ENCODE peak calls at places on chromosomes 11 and 22, in eight cellular contexts. P is stimulated activated CD4-positive, alpha-beta T cell treated with anti-CD3 and anti-CD28 coated beads, TNF-alpha, amount 100 ng/mL, for 1 hour; W is stimulated activated CD8-positive, alpha-beta memory T cell treated with anti-CD3 and anti-CD28 coated beads, Interleukin-12 subunit alpha, Interleukin-12 subunit beta, amount 100 ng/mL, for 4 hours; D is OCI-LY7; B is HT1080; J is choroid plexus epithelial cell; G is nucleus accumbens; X is EH. V is an unnamed sample.

GRCh38 chr22:37218771-37219411 is 6.6 kb upstream of the SSTR3 start:
- DNase-seq in P (no peak), X (no peak), B (no peak), J (no peak), W (no peak), D (peak), G (no peak), V (no peak)

GRCh38 chr11:75371930-75372876 is 20.7 kb upstream of the ARRB1 start:
- DNase-seq in D (no peak), X (peak), J (no peak), W (no peak), B (no peak), G (no peak), P (no peak), V (peak)

GRCh38 chr11:35103366-35104194 is 35.4 kb upstream of the CD44 start:
- DNase-seq in J (no peak), W (no peak), D (no peak), X (no peak), B (peak), G (no peak), P (no peak), V (peak)

GRCh38 chr11:95005642-95006041 is 19.4 kb upstream of the KDM4E start:
- DNase-seq in G (no peak), P (no peak), B (no peak), X (no peak), D (no peak), J (no peak), W (no peak), V (no peak)

GRCh38 chr11:115678942-115679341 is 174.7 kb upstream of the CADM1 start:
- DNase-seq in J (no peak), W (no peak), G (no peak), P (no peak), X (no peak), B (peak), D (no peak), V (no peak)

GRCh38 chr11:20061766-20062165 is 98.5 kb downstream of the DBX1 start:
- DNase-seq in J (no peak), X (no peak), B (no peak), G (no peak), W (no peak), D (no peak), P (no peak), V (no peak)

GRCh38 chr11:67463186-67463585 is 5.9 kb downstream of the TMEM134 start:
- DNase-seq in W (no peak), P (no peak), X (no peak), B (no peak), G (no peak), D (no peak), J (no peak), V (no peak)

GRCh38 chr11:62458212-62459002 is 39.6 kb downstream of the SCGB1A1 start:
- DNase-seq in D (no peak), X (peak), P (no peak), J (no peak), W (no peak), G (no peak), B (no peak), V (no peak)

GRCh38 chr11:6127881-6128280 is 20.4 kb downstream of the OR56B4 start:
- DNase-seq in D (no peak), J (no peak), W (no peak), P (no peak), G (no peak), B (peak), X (no peak), V (no peak)

GRCh38 chr11:3849297-3849874 is 6.1 kb upstream of the STIM1 start:
- DNase-seq in J (peak), D (peak), G (no peak), X (peak), W (no peak), B (peak), P (no peak), V (peak)

GRCh38 chr22:33787645-33788456 is 132.4 kb downstream of the LARGE1 start:
- DNase-seq in D (no peak), W (no peak), J (peak), P (no peak), G (no peak), X (peak), B (no peak), V (no peak)

GRCh38 chr11:2789331-2789730 is 89.5 kb upstream of the KCNQ1OT1 start:
- DNase-seq in P (no peak), G (no peak), W (no peak), B (no peak), X (no peak), J (no peak), D (no peak), V (no peak)

GRCh38 chr22:30968015-30968923 is at the start of gene MORC2:
- DNase-seq in P (no peak), G (no peak), W (no peak), D (no peak), X (no peak), J (peak), B (peak), V (no peak)

GRCh38 chr22:28822930-28823481 is 22.6 kb upstream of the XBP1 start:
- DNase-seq in G (no peak), D (peak), P (no peak), J (no peak), X (no peak), W (no peak), B (no peak), V (no peak)

GRCh38 chr22:26672060-26672471 is 14.7 kb downstream of the MIAT start:
- DNase-seq in J (no peak), B (no peak), X (no peak), D (no peak), W (no peak), G (no peak), P (no peak), V (no peak)

GRCh38 chr22:31248138-31248745 is 36.1 kb downstream of the LIMK2 start:
- DNase-seq in D (peak), P (peak), J (peak), G (peak), B (peak), X (peak), W (peak), V (peak)

GRCh38 chr22:31442768-31443489 is 43.5 kb downstream of the DRG1 start:
- DNase-seq in D (no peak), P (no peak), X (no peak), G (no peak), W (no peak), J (no peak), B (no peak), V (no peak)

GRCh38 chr22:37675930-37676571 is 615 bp downstream of the LGALS1 start:
- DNase-seq in X (peak), D (peak), P (no peak), G (no peak), B (no peak), W (no peak), J (peak), V (peak)

GRCh38 chr22:37643225-37643847 is 3.9 kb downstream of the SH3BP1 start:
- DNase-seq in P (peak), D (peak), G (peak), J (peak), X (peak), W (peak), B (peak), V (peak)

GRCh38 chr11:32405592-32405991 is 29.7 kb downstream of the WT1 start:
- DNase-seq in B (no peak), X (no peak), W (no peak), J (no peak), D (no peak), G (no peak), P (no peak), V (no peak)

GRCh38 chr22:36277482-36278291 is 24.8 kb downstream of the APOL1 start:
- DNase-seq in B (peak), J (peak), G (peak), W (peak), P (peak), X (peak), D (peak), V (peak)

GRCh38 chr22:24827305-24827704 is 21.3 kb downstream of the SGSM1 start:
- DNase-seq in D (no peak), B (no peak), J (no peak), W (no peak), G (no peak), P (no peak), X (no peak), V (no peak)

GRCh38 chr11:1750481-1750839 is at the start of gene IFITM10:
- DNase-seq in P (no peak), G (no peak), J (no peak), X (peak), D (no peak), W (no peak), B (no peak), V (peak)

GRCh38 chr22:29266564-29267461 is 968 bp downstream of the RHBDD3 start:
- DNase-seq in G (no peak), J (peak), D (peak), X (peak), B (no peak), P (no peak), W (no peak), V (peak)

GRCh38 chr11:67022341-67022933 is 497 bp upstream of the SYT12 start:
- DNase-seq in D (no peak), X (peak), W (no peak), J (peak), P (no peak), B (peak), G (no peak), V (peak)

GRCh38 chr11:86524603-86525352 is 147.6 kb downstream of the ME3 start:
- DNase-seq in B (peak), P (no peak), X (peak), D (no peak), W (no peak), G (no peak), J (peak), V (peak)

GRCh38 chr11:117412653-117413275 is 85.1 kb downstream of the CEP164 start:
- DNase-seq in G (no peak), B (no peak), D (no peak), P (no peak), W (no peak), X (no peak), J (no peak), V (no peak)

GRCh38 chr11:76801736-76802135 is 18.6 kb downstream of the TSKU start:
- DNase-seq in B (no peak), J (no peak), G (no peak), P (no peak), X (no peak), W (no peak), D (no peak), V (no peak)

GRCh38 chr11:86869966-86870570 is 69.7 kb downstream of the PRSS23 start:
- DNase-seq in G (no peak), P (peak), J (peak), D (peak), X (peak), W (no peak), B (peak), V (peak)

GRCh38 chr22:19770349-19771220 is 10.0 kb downstream of the TBX1 start:
- DNase-seq in J (no peak), B (no peak), G (no peak), W (no peak), P (no peak), X (no peak), D (no peak), V (no peak)

GRCh38 chr11:12092714-12093113 is 17.7 kb upstream of the MICAL2 start:
- DNase-seq in X (no peak), G (peak), W (no peak), P (no peak), B (no peak), J (no peak), D (no peak), V (no peak)

GRCh38 chr11:2886191-2886894 is 768 bp upstream of the CDKN1C start:
- DNase-seq in B (no peak), J (no peak), G (peak), P (no peak), D (peak), W (no peak), X (peak), V (peak)

GRCh38 chr22:42913874-42914510 is 56.9 kb upstream of the ARFGAP3 start:
- DNase-seq in J (no peak), W (no peak), P (no peak), B (no peak), X (no peak), D (no peak), G (no peak), V (no peak)

GRCh38 chr11:103910721-103911120 is 125.7 kb upstream of the DDI1 start:
- DNase-seq in G (no peak), D (no peak), P (no peak), W (no peak), B (no peak), J (no peak), X (no peak), V (no peak)

GRCh38 chr11:107587306-107587979 is 3.5 kb upstream of the ELMOD1 start:
- DNase-seq in W (no peak), J (peak), P (no peak), B (peak), X (peak), D (no peak), G (no peak), V (peak)

GRCh38 chr11:10139656-10140055 is 154.4 kb downstream of the SBF2 start:
- DNase-seq in D (no peak), X (peak), W (no peak), P (no peak), G (no peak), J (peak), B (peak), V (peak)

GRCh38 chr22:36088292-36088691 is 59.7 kb upstream of the RBFOX2 start:
- DNase-seq in P (no peak), X (no peak), B (no peak), D (peak), J (no peak), W (no peak), G (no peak), V (no peak)

GRCh38 chr11:126501641-126502040 is 146.2 kb downstream of the ST3GAL4 start:
- DNase-seq in J (no peak), B (no peak), D (no peak), G (no peak), W (no peak), P (no peak), X (no peak), V (no peak)